ENCODE peak calls at places on chromosomes 16 and 17, in five cellular contexts. One of them, this sample, is unnamed.

GRCh38 chr17:78679495-78680395 is 102.3 kb downstream of the CYTH1 start:
- DNase-seq in transverse colon: no peak
- DNase-seq in SK-N-SH: no peak
- DNase-seq in prostate gland: no peak
- DNase-seq in Panc1: no peak
- DNase-seq in this sample: no peak

GRCh38 chr17:73103661-73104335 is 11.3 kb upstream of the SLC39A11 start:
- DNase-seq in transverse colon: no peak
- DNase-seq in SK-N-SH: no peak
- DNase-seq in prostate gland: no peak
- DNase-seq in Panc1: no peak
- DNase-seq in this sample: no peak

GRCh38 chr17:12727881-12728280 is 61.4 kb upstream of the ARHGAP44 start:
- DNase-seq in transverse colon: no peak
- DNase-seq in SK-N-SH: no peak
- DNase-seq in prostate gland: no peak
- DNase-seq in Panc1: no peak
- DNase-seq in this sample: peak; percentile 86

GRCh38 chr17:50539762-50540440 is 7.1 kb upstream of the SPATA20 start:
- DNase-seq in transverse colon: peak; percentile 76
- DNase-seq in SK-N-SH: no peak
- DNase-seq in prostate gland: peak; percentile 46
- DNase-seq in Panc1: no peak
- DNase-seq in this sample: no peak

GRCh38 chr17:17494499-17495447 is 1.4 kb downstream of the RASD1 start:
- DNase-seq in transverse colon: peak; percentile 50
- DNase-seq in SK-N-SH: no peak
- DNase-seq in prostate gland: peak; percentile 62
- DNase-seq in Panc1: no peak
- DNase-seq in this sample: no peak

GRCh38 chr16:7013990-7014389 is 318.7 kb upstream of the RBFOX1 start:
- DNase-seq in transverse colon: no peak
- DNase-seq in SK-N-SH: no peak
- DNase-seq in prostate gland: no peak
- DNase-seq in Panc1: no peak
- DNase-seq in this sample: no peak

GRCh38 chr17:9802294-9802693 is 10.9 kb upstream of the DHRS7C start:
- DNase-seq in transverse colon: no peak
- DNase-seq in SK-N-SH: no peak
- DNase-seq in prostate gland: no peak
- DNase-seq in Panc1: no peak
- DNase-seq in this sample: no peak

GRCh38 chr17:36036240-36036639 is 18.5 kb upstream of the CCL23 start:
- DNase-seq in transverse colon: no peak
- DNase-seq in SK-N-SH: no peak
- DNase-seq in prostate gland: no peak
- DNase-seq in Panc1: no peak
- DNase-seq in this sample: no peak

GRCh38 chr17:35534694-35535093 is 2.8 kb downstream of the SLFN12L start:
- DNase-seq in transverse colon: no peak
- DNase-seq in SK-N-SH: no peak
- DNase-seq in prostate gland: no peak
- DNase-seq in Panc1: no peak
- DNase-seq in this sample: no peak

GRCh38 chr17:64457156-64457555 is 8.2 kb downstream of the MILR1 start:
- DNase-seq in transverse colon: no peak
- DNase-seq in SK-N-SH: no peak
- DNase-seq in prostate gland: no peak
- DNase-seq in Panc1: no peak
- DNase-seq in this sample: no peak

GRCh38 chr16:30458561-30459394 is 13.1 kb upstream of the SEPHS2 start:
- DNase-seq in transverse colon: peak; percentile 68
- DNase-seq in SK-N-SH: no peak
- DNase-seq in prostate gland: no peak
- DNase-seq in Panc1: no peak
- DNase-seq in this sample: peak; percentile 92

GRCh38 chr17:35895602-35896001 is 15.4 kb upstream of the CCL5 start:
- DNase-seq in transverse colon: no peak
- DNase-seq in SK-N-SH: no peak
- DNase-seq in prostate gland: no peak
- DNase-seq in Panc1: no peak
- DNase-seq in this sample: no peak

GRCh38 chr17:20944014-20944905 is 98.6 kb downstream of the USP22 start:
- DNase-seq in transverse colon: peak; percentile 68
- DNase-seq in SK-N-SH: no peak
- DNase-seq in prostate gland: peak; percentile 80
- DNase-seq in Panc1: no peak
- DNase-seq in this sample: no peak

GRCh38 chr16:30084096-30084815 is 7.5 kb downstream of the TBX6 start:
- DNase-seq in transverse colon: no peak
- DNase-seq in SK-N-SH: no peak
- DNase-seq in prostate gland: no peak
- DNase-seq in Panc1: no peak
- DNase-seq in this sample: no peak

GRCh38 chr17:56890390-56890789 is 23.5 kb downstream of the TRIM25 start:
- DNase-seq in transverse colon: no peak
- DNase-seq in SK-N-SH: no peak
- DNase-seq in prostate gland: no peak
- DNase-seq in Panc1: no peak
- DNase-seq in this sample: no peak

GRCh38 chr17:64004903-64005733 is 7.0 kb downstream of the PRR29 start:
- DNase-seq in transverse colon: no peak
- DNase-seq in SK-N-SH: peak; percentile 19
- DNase-seq in prostate gland: no peak
- DNase-seq in Panc1: no peak
- DNase-seq in this sample: no peak

GRCh38 chr17:12624221-12624620 is 41.5 kb upstream of the MYOCD start:
- DNase-seq in transverse colon: no peak
- DNase-seq in SK-N-SH: no peak
- DNase-seq in prostate gland: no peak
- DNase-seq in Panc1: no peak
- DNase-seq in this sample: no peak

GRCh38 chr16:67718668-67719047 is 458 bp downstream of the GFOD2 start:
- DNase-seq in transverse colon: peak; percentile 11
- DNase-seq in SK-N-SH: no peak
- DNase-seq in prostate gland: no peak
- DNase-seq in Panc1: no peak
- DNase-seq in this sample: no peak

GRCh38 chr16:88905563-88905962 is 39.1 kb upstream of the PABPN1L start:
- DNase-seq in transverse colon: no peak
- DNase-seq in SK-N-SH: peak; percentile 83
- DNase-seq in prostate gland: no peak
- DNase-seq in Panc1: no peak
- DNase-seq in this sample: no peak

GRCh38 chr17:66952681-66953638 is 11.5 kb upstream of the CACNG4 start:
- DNase-seq in transverse colon: no peak
- DNase-seq in SK-N-SH: peak; percentile 80
- DNase-seq in prostate gland: no peak
- DNase-seq in Panc1: no peak
- DNase-seq in this sample: no peak

GRCh38 chr16:47861999-47862398 is 293.8 kb downstream of the ABCC12 start:
- DNase-seq in transverse colon: no peak
- DNase-seq in SK-N-SH: no peak
- DNase-seq in prostate gland: no peak
- DNase-seq in Panc1: no peak
- DNase-seq in this sample: no peak

GRCh38 chr17:64130559-64131001 is 636 bp upstream of the ERN1 start:
- DNase-seq in transverse colon: peak; percentile 51
- DNase-seq in SK-N-SH: no peak
- DNase-seq in prostate gland: no peak
- DNase-seq in Panc1: no peak
- DNase-seq in this sample: no peak

GRCh38 chr16:83714286-83714685 is 93.5 kb upstream of the HSBP1 start:
- DNase-seq in transverse colon: no peak
- DNase-seq in SK-N-SH: no peak
- DNase-seq in prostate gland: no peak
- DNase-seq in Panc1: no peak
- DNase-seq in this sample: no peak

GRCh38 chr16:35302859-35303258 is 1843.4 kb downstream of the TP53TG3F start:
- DNase-seq in transverse colon: no peak
- DNase-seq in SK-N-SH: no peak
- DNase-seq in prostate gland: no peak
- DNase-seq in Panc1: no peak
- DNase-seq in this sample: peak; percentile 88

GRCh38 chr17:42618442-42619150 is 9.1 kb downstream of the TUBG1 start:
- DNase-seq in transverse colon: peak; percentile 73
- DNase-seq in SK-N-SH: peak; percentile 55
- DNase-seq in prostate gland: peak; percentile 63
- DNase-seq in Panc1: no peak
- DNase-seq in this sample: no peak

GRCh38 chr17:77086433-77087010 is 54.2 kb upstream of the SEC14L1 start:
- DNase-seq in transverse colon: peak; percentile 92
- DNase-seq in SK-N-SH: peak; percentile 78
- DNase-seq in prostate gland: peak; percentile 88
- DNase-seq in Panc1: peak; percentile 68
- DNase-seq in this sample: peak; percentile 97
- TF ChIP-seq POLR2AphosphoS5 in transverse colon: no peak
- TF ChIP-seq POLR2AphosphoS5 in SK-N-SH: no peak
- TF ChIP-seq POLR2AphosphoS5 in prostate gland: peak; percentile 25
- TF ChIP-seq POLR2AphosphoS5 in Panc1: no peak
- TF ChIP-seq POLR2AphosphoS5 in this sample: no peak

GRCh38 chr16:80852261-80852872 is 48.0 kb upstream of the CDYL2 start:
- DNase-seq in transverse colon: peak; percentile 11
- DNase-seq in SK-N-SH: peak; percentile 13
- DNase-seq in prostate gland: no peak
- DNase-seq in Panc1: no peak
- DNase-seq in this sample: no peak
- TF ChIP-seq CTCF in transverse colon: peak; percentile 16
- TF ChIP-seq CTCF in SK-N-SH: peak; percentile 55
- TF ChIP-seq CTCF in prostate gland: peak; percentile 34
- TF ChIP-seq CTCF in Panc1: peak; percentile 53
- TF ChIP-seq CTCF in this sample: no peak

DNA sequence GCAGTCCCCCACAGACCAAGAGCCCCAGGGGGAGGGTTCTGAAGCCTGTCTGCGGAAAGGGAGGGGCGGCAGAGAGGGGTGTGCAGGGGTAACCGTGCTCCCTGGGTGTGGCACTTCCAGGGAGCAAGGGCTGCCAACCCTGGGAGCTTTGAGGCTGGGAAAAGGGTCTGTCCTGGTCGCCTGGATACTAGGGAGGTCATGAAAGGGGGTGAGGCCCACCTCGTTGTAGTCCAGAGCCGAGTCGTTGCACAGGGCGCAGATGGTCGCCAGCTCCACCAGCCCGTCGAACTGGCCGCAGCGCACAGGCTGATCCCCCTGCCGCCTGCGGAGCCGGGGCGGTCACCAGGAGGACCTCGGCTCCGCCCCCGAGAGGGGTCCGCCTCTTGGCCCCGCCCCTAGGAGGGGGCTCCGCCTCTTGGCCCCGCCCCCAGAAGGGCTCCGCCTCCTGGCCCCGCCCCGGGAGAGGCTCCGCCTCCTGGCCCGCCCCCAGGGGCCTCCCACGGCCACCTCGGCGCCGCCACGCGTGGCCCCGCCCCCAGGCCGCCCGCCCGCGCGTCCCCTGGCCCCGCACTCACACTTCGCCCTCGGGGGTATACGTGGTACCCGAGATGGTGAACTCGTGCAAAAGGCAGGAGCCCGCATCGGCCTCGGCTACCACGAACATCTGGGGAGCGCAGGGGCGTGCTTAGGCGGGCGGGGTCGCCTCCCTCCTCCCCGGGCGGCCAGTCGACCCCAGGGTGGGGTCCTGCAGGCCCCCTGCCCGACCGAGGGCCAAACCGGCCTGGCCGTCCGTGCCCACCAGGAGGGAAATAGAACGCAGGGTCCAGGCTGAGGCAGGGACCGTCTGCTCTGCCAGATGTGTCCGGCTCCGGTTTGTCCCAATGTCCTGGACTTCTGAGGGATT is 19.5 kb downstream of the ATP2A3 start:
- DNase-seq in transverse colon: peak; percentile 37
- DNase-seq in SK-N-SH: peak; percentile 100
- DNase-seq in prostate gland: peak; percentile 54
- DNase-seq in Panc1: no peak
- DNase-seq in this sample: no peak
- TF ChIP-seq POLR2AphosphoS5 in transverse colon: no peak
- TF ChIP-seq POLR2AphosphoS5 in SK-N-SH: no peak
- TF ChIP-seq POLR2AphosphoS5 in prostate gland: no peak
- TF ChIP-seq POLR2AphosphoS5 in Panc1: no peak
- TF ChIP-seq POLR2AphosphoS5 in this sample: no peak

GRCh38 chr16:1678500-1679098 is 520 bp downstream of the JPT2 start:
- DNase-seq in transverse colon: peak; percentile 51
- DNase-seq in SK-N-SH: no peak
- DNase-seq in prostate gland: peak; percentile 65
- DNase-seq in Panc1: no peak
- DNase-seq in this sample: no peak
- TF ChIP-seq CTCF in transverse colon: no peak
- TF ChIP-seq CTCF in SK-N-SH: peak; percentile 9
- TF ChIP-seq CTCF in prostate gland: no peak
- TF ChIP-seq CTCF in Panc1: no peak
- TF ChIP-seq CTCF in this sample: no peak

GRCh38 chr17:82227629-82228277 is 1.1 kb upstream of the SLC16A3 start:
- DNase-seq in transverse colon: no peak
- DNase-seq in SK-N-SH: no peak
- DNase-seq in prostate gland: no peak
- DNase-seq in Panc1: no peak
- DNase-seq in this sample: no peak

GRCh38 chr17:82228842-82229685 is at the start of gene SLC16A3:
- DNase-seq in transverse colon: peak; percentile 78
- DNase-seq in SK-N-SH: peak; percentile 94
- DNase-seq in prostate gland: no peak
- DNase-seq in Panc1: no peak
- DNase-seq in this sample: peak; percentile 89

GRCh38 chr17:82226809-82227628 is 1.8 kb upstream of the SLC16A3 start:
- DNase-seq in transverse colon: no peak
- DNase-seq in SK-N-SH: no peak
- DNase-seq in prostate gland: no peak
- DNase-seq in Panc1: no peak
- DNase-seq in this sample: no peak

GRCh38 chr17:82229686-82230626 is 1.1 kb downstream of the SLC16A3 start:
- DNase-seq in transverse colon: peak; percentile 27
- DNase-seq in SK-N-SH: no peak
- DNase-seq in prostate gland: no peak
- DNase-seq in Panc1: no peak
- DNase-seq in this sample: no peak

GRCh38 chr17:82228278-82228841 is 482 bp upstream of the SLC16A3 start:
- DNase-seq in transverse colon: peak; percentile 80
- DNase-seq in SK-N-SH: no peak
- DNase-seq in prostate gland: no peak
- DNase-seq in Panc1: no peak
- DNase-seq in this sample: no peak
- TF ChIP-seq POLR2AphosphoS5 in transverse colon: peak; percentile 88
- TF ChIP-seq POLR2AphosphoS5 in SK-N-SH: no peak
- TF ChIP-seq POLR2AphosphoS5 in prostate gland: no peak
- TF ChIP-seq POLR2AphosphoS5 in Panc1: no peak
- TF ChIP-seq POLR2AphosphoS5 in this sample: no peak

GRCh38 chr17:41486809-41487530 is 2.7 kb downstream of the KRT36 start:
- DNase-seq in transverse colon: peak; percentile 68
- DNase-seq in SK-N-SH: peak; percentile 40
- DNase-seq in prostate gland: no peak
- DNase-seq in Panc1: no peak
- DNase-seq in this sample: no peak
- TF ChIP-seq CTCF in transverse colon: peak; percentile 64
- TF ChIP-seq CTCF in SK-N-SH: peak; percentile 45
- TF ChIP-seq CTCF in prostate gland: no peak
- TF ChIP-seq CTCF in Panc1: no peak
- TF ChIP-seq CTCF in this sample: peak; percentile 15

GRCh38 chr17:33124185-33124584 is 132.5 kb downstream of the SPACA3 start:
- DNase-seq in transverse colon: no peak
- DNase-seq in SK-N-SH: peak; percentile 60
- DNase-seq in prostate gland: no peak
- DNase-seq in Panc1: no peak
- DNase-seq in this sample: no peak
- TF ChIP-seq POLR2AphosphoS5 in transverse colon: no peak
- TF ChIP-seq POLR2AphosphoS5 in SK-N-SH: no peak
- TF ChIP-seq POLR2AphosphoS5 in prostate gland: no peak
- TF ChIP-seq POLR2AphosphoS5 in Panc1: no peak
- TF ChIP-seq POLR2AphosphoS5 in this sample: no peak

This sample was measured in esophagus muscularis mucosa.